ENCODE peak calls at places on chromosomes 3 and 15, in seven cellular contexts. Z is left ventricle myocardium inferior, H is heart right ventricle, D is kidney, M is body of pancreas, G is sigmoid colon, K is H9. A is an unnamed sample.

GRCh38 chr3:10594915-10595314 is 89.5 kb upstream of the ATP2B2 start:
- DNase-seq in K (peak; percentile 90), M (peak; percentile 37), G (no peak), D (no peak), H (no peak), Z (no peak), A (no peak)

GRCh38 chr3:13786811-13787210 is 93.1 kb downstream of the WNT7A start:
- DNase-seq in K (no peak), Z (no peak), M (no peak), H (no peak), G (no peak), D (no peak), A (no peak)

GRCh38 chr3:61908344-61908743 is 347.0 kb downstream of the PTPRG start:
- DNase-seq in M (no peak), K (no peak), G (no peak), H (no peak), D (no peak), Z (no peak), A (no peak)

GRCh38 chr3:25002052-25002451 is 426.0 kb upstream of the RARB start:
- DNase-seq in D (no peak), M (no peak), G (no peak), H (no peak), Z (no peak), K (no peak), A (no peak)

GRCh38 chr3:196726788-196727675 is 12.6 kb upstream of the PAK2 start:
- DNase-seq in D (no peak), M (no peak), K (no peak), Z (no peak), H (no peak), G (no peak), A (no peak)

GRCh38 chr3:122271246-122271898 is 53.7 kb upstream of the CSTA start:
- DNase-seq in D (no peak), G (no peak), Z (no peak), H (no peak), M (no peak), K (no peak), A (no peak)

GRCh38 chr3:144273611-144274010 is 302.0 kb downstream of the DIPK2A start:
- DNase-seq in M (no peak), Z (no peak), H (no peak), K (no peak), G (no peak), D (no peak), A (no peak)

GRCh38 chr3:130258532-130258952 is 86.9 kb upstream of the COL6A5 start:
- DNase-seq in D (peak; percentile 66), H (no peak), M (peak; percentile 20), G (no peak), K (no peak), Z (peak; percentile 38), A (no peak)

GRCh38 chr3:32118215-32118614 is 11.8 kb downstream of the GPD1L start:
- DNase-seq in K (no peak), Z (no peak), H (no peak), M (no peak), G (no peak), D (no peak), A (no peak)

GRCh38 chr3:165920984-165921383 is 83.8 kb upstream of the BCHE start:
- DNase-seq in G (no peak), H (no peak), D (no peak), Z (no peak), K (no peak), M (no peak), A (no peak)

GRCh38 chr3:140953028-140953960 is 11.7 kb downstream of the SLC25A36 start:
- DNase-seq in D (no peak), H (no peak), Z (no peak), K (no peak), M (no peak), G (no peak), A (no peak)

GRCh38 chr15:40291088-40291574 is 8.3 kb upstream of the ANKRD63 start:
- DNase-seq in Z (no peak), M (peak; percentile 39), H (peak; percentile 58), K (peak; percentile 71), D (no peak), G (peak; percentile 77), A (no peak)

GRCh38 chr3:131402391-131403039 is 20.9 kb downstream of the NUDT16 start:
- DNase-seq in H (no peak), M (no peak), K (no peak), G (no peak), Z (no peak), D (no peak), A (no peak)

GRCh38 chr3:14508966-14509795 is 31.0 kb downstream of the GRIP2 start:
- DNase-seq in K (peak; percentile 89), G (peak; percentile 74), D (peak; percentile 86), Z (peak; percentile 73), H (peak; percentile 81), M (peak; percentile 54), A (no peak)

GRCh38 chr3:149970716-149971402 is at the start of gene PFN2:
- DNase-seq in Z (peak; percentile 78), K (peak; percentile 76), M (peak; percentile 67), D (peak; percentile 91), H (peak; percentile 78), G (peak; percentile 84), A (peak; percentile 68)

GRCh38 chr3:156383433-156384025 is 171.4 kb downstream of the SSR3 start:
- DNase-seq in M (peak; percentile 14), D (no peak), H (no peak), G (no peak), K (no peak), Z (no peak), A (no peak)

GRCh38 chr15:49101536-49101935 is 53.9 kb downstream of the COPS2 start:
- DNase-seq in H (no peak), M (no peak), G (no peak), K (no peak), D (no peak), Z (no peak), A (no peak)

GRCh38 chr3:174955513-174956001 is 96.4 kb downstream of the NAALADL2 start:
- DNase-seq in K (no peak), D (no peak), Z (no peak), G (no peak), M (no peak), H (no peak), A (no peak)

GRCh38 chr15:69232144-69232543 is 66.6 kb upstream of the PAQR5 start:
- DNase-seq in H (no peak), D (no peak), Z (no peak), K (no peak), M (no peak), G (no peak), A (no peak)

GRCh38 chr3:121768452-121768851 is 18.9 kb upstream of the GOLGB1 start:
- DNase-seq in M (no peak), Z (no peak), K (no peak), H (no peak), G (no peak), D (no peak), A (no peak)

GRCh38 chr3:42747581-42747980 is 25.5 kb downstream of the CCDC13 start:
- DNase-seq in D (no peak), H (no peak), G (no peak), M (no peak), K (peak; percentile 6), Z (no peak), A (no peak)

GRCh38 chr3:8324727-8325126 is 176.9 kb upstream of the LMCD1 start:
- DNase-seq in G (no peak), M (peak; percentile 13), Z (peak; percentile 23), D (no peak), H (peak; percentile 37), K (peak; percentile 69), A (peak; percentile 60)

GRCh38 chr15:101210466-101210865 is 41.4 kb downstream of the CHSY1 start:
- DNase-seq in Z (no peak), K (no peak), M (no peak), H (no peak), D (no peak), G (no peak), A (no peak)

DNA sequence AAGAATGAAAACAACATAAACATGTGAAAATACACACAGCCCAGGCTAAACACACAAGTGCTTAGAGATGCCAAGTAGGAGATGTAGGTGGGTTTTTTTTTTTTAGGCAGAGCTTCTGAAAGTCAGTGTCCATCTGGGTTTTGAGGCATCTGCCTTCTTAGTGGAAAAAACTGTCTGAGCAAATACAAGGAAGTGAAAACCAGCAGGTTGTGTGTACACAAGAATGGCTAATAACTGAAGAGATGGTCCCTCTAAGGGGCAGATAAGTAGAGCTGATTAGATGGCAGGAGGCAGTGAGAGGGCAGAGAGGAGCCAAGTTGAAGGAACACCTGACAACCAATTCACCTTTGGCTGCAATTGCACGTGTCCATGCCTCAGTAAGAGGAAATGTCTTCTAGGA is 34.9 kb downstream of the CYP19A1 start:
- DNase-seq in G (no peak), K (no peak), H (no peak), M (no peak), Z (no peak), D (no peak), A (no peak)
- H3K27ac ChIP-seq in G (no peak overlapping the region), K (no peak overlapping the region), H (no peak overlapping the region), M (no peak overlapping the region), Z (no peak overlapping the region), D (no peak overlapping the region), A (no peak overlapping the region)

GRCh38 chr3:88661433-88661824 is 446.0 kb upstream of the EPHA3 start:
- DNase-seq in M (no peak), Z (no peak), G (no peak), H (no peak), D (no peak), K (no peak), A (no peak)
- H3K27ac ChIP-seq in M (no peak overlapping the region), Z (no peak overlapping the region), G (no peak overlapping the region), H (no peak overlapping the region), D (no peak overlapping the region), K (no peak overlapping the region), A (no peak overlapping the region)

DNA sequence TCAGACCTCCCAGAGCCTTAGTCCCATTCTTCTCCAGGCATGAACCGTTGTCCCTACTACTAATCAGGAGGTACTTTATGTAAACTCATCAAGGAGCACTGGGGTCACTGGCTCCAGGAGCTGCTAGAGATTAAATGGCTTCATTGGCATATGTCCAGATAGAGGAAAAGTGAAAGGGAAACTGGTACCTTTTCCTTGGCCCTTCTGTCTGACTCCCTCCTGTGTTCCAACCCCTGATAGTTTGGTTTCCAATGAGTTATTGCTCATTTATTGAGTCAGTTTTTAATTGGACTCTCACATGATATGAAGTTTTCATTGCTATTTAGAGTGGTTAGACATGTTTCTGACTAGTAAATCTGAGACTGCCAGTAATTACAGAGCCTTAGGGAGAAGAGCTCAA is 130.5 kb upstream of the BFSP2 start:
- DNase-seq in Z (no peak), H (no peak), G (no peak), M (no peak), D (no peak), K (no peak), A (no peak)
- H3K27ac ChIP-seq in Z (no peak overlapping the region), H (no peak overlapping the region), G (no peak overlapping the region), M (no peak overlapping the region), D (no peak overlapping the region), K (no peak overlapping the region), A (no peak overlapping the region)

GRCh38 chr3:58900372-58900771 is 149.5 kb downstream of the CFAP20DC start:
- DNase-seq in G (no peak), M (no peak), D (no peak), K (no peak), H (no peak), Z (no peak), A (no peak)

GRCh38 chr3:58899953-58900298 is 149.9 kb downstream of the CFAP20DC start:
- DNase-seq in D (no peak), Z (no peak), K (no peak), M (no peak), H (no peak), G (no peak), A (no peak)

GRCh38 chr3:58899159-58899952 is 150.5 kb downstream of the CFAP20DC start:
- DNase-seq in K (peak; percentile 26), H (peak; percentile 57), Z (peak; percentile 58), M (peak; percentile 6), D (peak; percentile 60), G (peak; percentile 64), A (no peak)

GRCh38 chr3:58898513-58898912 is 151.3 kb downstream of the CFAP20DC start:
- DNase-seq in G (no peak), D (no peak), M (no peak), Z (no peak), K (no peak), H (no peak), A (no peak)
- H3K27ac ChIP-seq in G (no peak overlapping the region), D (no peak overlapping the region), M (no peak overlapping the region), Z (peak overlapping the region; percentile 74), K (no peak overlapping the region), H (no peak overlapping the region), A (no peak overlapping the region)

A was measured in substantia nigra.